ENCODE peak calls at places on chromosome 16, in six cellular contexts. K, Y, O, F, T and X are unnamed samples.

GRCh38 chr16:75272097-75272548 is 20.7 kb upstream of the BCAR1 start:
- DNase-seq in K (no peak), Y (no peak), O (no peak), F (no peak), T (no peak), X (no peak)

GRCh38 chr16:3182608-3183444 is 5.2 kb upstream of the OR1F1 start:
- DNase-seq in K (no peak), Y (no peak), O (no peak), F (no peak), T (peak; percentile 84), X (no peak)

GRCh38 chr16:23072084-23072599 is 77.1 kb downstream of the USP31 start:
- DNase-seq in K (no peak), Y (no peak), O (no peak), F (peak; percentile 33), T (no peak), X (peak; percentile 71)

GRCh38 chr16:11448796-11449416 is 103.6 kb downstream of the RMI2 start:
- DNase-seq in K (no peak), Y (no peak), O (no peak), F (no peak), T (no peak), X (no peak)

GRCh38 chr16:7482596-7483290 is 150.1 kb downstream of the RBFOX1 start:
- DNase-seq in K (no peak), Y (no peak), O (no peak), F (no peak), T (no peak), X (no peak)

GRCh38 chr16:4728676-4729075 is 5.4 kb downstream of the ANKS3 start:
- DNase-seq in K (no peak), Y (no peak), O (no peak), F (no peak), T (no peak), X (no peak)

GRCh38 chr16:56606688-56607618 is 1.4 kb upstream of the MT2A start:
- DNase-seq in K (peak; percentile 87), Y (no peak), O (no peak), F (peak; percentile 95), T (peak; percentile 37), X (peak; percentile 93)

GRCh38 chr16:11032000-11032921 is 87.9 kb downstream of the CLEC16A start:
- DNase-seq in K (no peak), Y (no peak), O (no peak), F (no peak), T (no peak), X (no peak)

GRCh38 chr16:78385406-78385805 is 286.0 kb downstream of the WWOX start:
- DNase-seq in K (no peak), Y (no peak), O (no peak), F (no peak), T (no peak), X (no peak)

GRCh38 chr16:63363738-63364137 is 1327.5 kb upstream of the CDH8 start:
- DNase-seq in K (no peak), Y (no peak), O (no peak), F (no peak), T (no peak), X (no peak)

GRCh38 chr16:48271728-48272127 is 24.4 kb upstream of the ABCC11 start:
- DNase-seq in K (peak; percentile 28), Y (no peak), O (no peak), F (no peak), T (no peak), X (no peak)

GRCh38 chr16:87682852-87683399 is 80.6 kb downstream of the JPH3 start:
- DNase-seq in K (no peak), Y (no peak), O (no peak), F (no peak), T (no peak), X (no peak)

GRCh38 chr16:15041260-15042011 is 14.4 kb downstream of the NTAN1 start:
- DNase-seq in K (peak; percentile 54), Y (no peak), O (no peak), F (peak; percentile 21), T (no peak), X (no peak)

GRCh38 chr16:9007177-9007794 is 43.6 kb upstream of the USP7 start:
- DNase-seq in K (no peak), Y (no peak), O (no peak), F (no peak), T (no peak), X (no peak)

GRCh38 chr16:72372082-72372615 is 200.2 kb upstream of the PMFBP1 start:
- DNase-seq in K (no peak), Y (no peak), O (no peak), F (no peak), T (no peak), X (no peak)

GRCh38 chr16:70375636-70376611 is 29.2 kb downstream of the DDX19A start:
- DNase-seq in K (no peak), Y (no peak), O (no peak), F (no peak), T (no peak), X (no peak)

GRCh38 chr16:8818499-8819270 is 21.0 kb downstream of the PMM2 start:
- DNase-seq in K (no peak), Y (no peak), O (no peak), F (no peak), T (no peak), X (no peak)

GRCh38 chr16:72120026-72120425 is 26.4 kb downstream of the DHX38 start:
- DNase-seq in K (no peak), Y (no peak), O (no peak), F (no peak), T (no peak), X (no peak)

GRCh38 chr16:785563-786535 is 2.3 kb downstream of the RPUSD1 start:
- DNase-seq in K (peak; percentile 22), Y (peak; percentile 69), O (peak; percentile 60), F (peak; percentile 4), T (peak; percentile 87), X (no peak)

GRCh38 chr16:7526736-7527135 is 194.1 kb downstream of the RBFOX1 start:
- DNase-seq in K (no peak), Y (no peak), O (no peak), F (no peak), T (no peak), X (no peak)

GRCh38 chr16:87702325-87702811 is 63.4 kb downstream of the KLHDC4 start:
- DNase-seq in K (no peak), Y (no peak), O (no peak), F (no peak), T (peak; percentile 68), X (no peak)

GRCh38 chr16:86508947-86509758 is 1.2 kb upstream of the FOXF1 start:
- DNase-seq in K (peak; percentile 36), Y (no peak), O (no peak), F (no peak), T (no peak), X (no peak)

GRCh38 chr16:8949536-8950418 is 13.9 kb downstream of the USP7 start:
- DNase-seq in K (no peak), Y (no peak), O (no peak), F (no peak), T (no peak), X (no peak)

GRCh38 chr16:84013787-84014569 is 28.6 kb downstream of the SLC38A8 start:
- DNase-seq in K (peak; percentile 22), Y (peak; percentile 2), O (peak; percentile 44), F (no peak), T (peak; percentile 68), X (peak; percentile 97)

GRCh38 chr16:88940196-88941050 is 36.6 kb downstream of the CBFA2T3 start:
- DNase-seq in K (no peak), Y (no peak), O (no peak), F (no peak), T (no peak), X (no peak)

GRCh38 chr16:67806428-67807147 is at the start of the genes RANBP10 and TSNAXIP1:
- DNase-seq in K (peak; percentile 99), Y (peak; percentile 91), O (peak; percentile 94), F (peak; percentile 96), T (peak; percentile 95), X (peak; percentile 97)

GRCh38 chr16:78436023-78436422 is 336.6 kb downstream of the WWOX start:
- DNase-seq in K (no peak), Y (no peak), O (no peak), F (no peak), T (no peak), X (no peak)

GRCh38 chr16:5502467-5502869 is 404.9 kb upstream of the EEF2KMT start:
- DNase-seq in K (no peak), Y (no peak), O (no peak), F (no peak), T (peak; percentile 5), X (no peak)

GRCh38 chr16:28592979-28593553 is 3.8 kb downstream of the SULT1A2 start:
- DNase-seq in K (no peak), Y (no peak), O (no peak), F (no peak), T (no peak), X (no peak)

GRCh38 chr16:8861563-8862308 is 7.1 kb downstream of the CARHSP1 start:
- DNase-seq in K (no peak), Y (no peak), O (no peak), F (no peak), T (no peak), X (no peak)

GRCh38 chr16:29961479-29962343 is at the start of gene TMEM219:
- DNase-seq in K (peak; percentile 64), Y (peak; percentile 88), O (peak; percentile 88), F (peak; percentile 37), T (peak; percentile 95), X (no peak)

GRCh38 chr16:2095918-2096582 is 39.6 kb downstream of the PKD1 start:
- DNase-seq in K (no peak), Y (no peak), O (no peak), F (no peak), T (no peak), X (no peak)

GRCh38 chr16:77723108-77723514 is 797 bp downstream of the NUDT7 start:
- DNase-seq in K (no peak), Y (no peak), O (no peak), F (peak; percentile 34), T (peak; percentile 11), X (no peak)

GRCh38 chr16:54282202-54282922 is 4.2 kb downstream of the IRX3 start:
- DNase-seq in K (no peak), Y (no peak), O (no peak), F (no peak), T (peak; percentile 62), X (no peak)

GRCh38 chr16:3590736-3591435 is 13.7 kb upstream of the NLRC3 start:
- DNase-seq in K (no peak), Y (no peak), O (no peak), F (no peak), T (no peak), X (no peak)

GRCh38 chr16:10485698-10486382 is 94.6 kb downstream of the EMP2 start:
- DNase-seq in K (no peak), Y (no peak), O (no peak), F (no peak), T (no peak), X (no peak)